ENCODE peak calls at places on chromosomes 5 and 9, in four cellular contexts. One of them, this sample, is unnamed. For H3K4me1, the result is how much of the 10 kb centered on the place peaks cover.

GRCh38 chr5:149853019-149853648 is 91.5 kb downstream of the PDE6A start:
- DNase-seq in GM12878: no peak
- DNase-seq in HepG2: peak
- DNase-seq in K562: peak
- DNase-seq in this sample: peak

GRCh38 chr5:146751781-146752401 is 126.7 kb downstream of the PPP2R2B start:
- DNase-seq in GM12878: peak
- DNase-seq in HepG2: no peak
- DNase-seq in K562: no peak
- DNase-seq in this sample: no peak

GRCh38 chr5:9851458-9851857 is 221.3 kb upstream of the TAS2R1 start:
- DNase-seq in GM12878: no peak
- DNase-seq in HepG2: no peak
- DNase-seq in K562: peak
- DNase-seq in this sample: no peak

GRCh38 chr5:138338411-138339085 is 482 bp downstream of the FAM53C start:
- DNase-seq in GM12878: no peak
- DNase-seq in HepG2: no peak
- DNase-seq in K562: no peak
- DNase-seq in this sample: no peak

GRCh38 chr5:77145666-77146065 is 58.6 kb upstream of the ZBED3 start:
- DNase-seq in GM12878: no peak
- DNase-seq in HepG2: no peak
- DNase-seq in K562: no peak
- DNase-seq in this sample: no peak

GRCh38 chr5:177545487-177546261 is 8.7 kb downstream of the FAM193B start:
- DNase-seq in GM12878: no peak
- DNase-seq in HepG2: no peak
- DNase-seq in K562: no peak
- DNase-seq in this sample: no peak

GRCh38 chr5:60026174-60026573 is 132.6 kb upstream of the PDE4D start:
- DNase-seq in GM12878: no peak
- DNase-seq in HepG2: no peak
- DNase-seq in K562: no peak
- DNase-seq in this sample: no peak

GRCh38 chr5:57082441-57083067 is 91.3 kb upstream of the GPBP1 start:
- DNase-seq in GM12878: no peak
- DNase-seq in HepG2: peak
- DNase-seq in K562: no peak
- DNase-seq in this sample: peak

GRCh38 chr9:87725356-87725899 is 491 bp upstream of the CTSL start:
- DNase-seq in GM12878: no peak
- DNase-seq in HepG2: no peak
- DNase-seq in K562: peak
- DNase-seq in this sample: peak

GRCh38 chr9:83062653-83063527 is at the start of gene RASEF:
- DNase-seq in GM12878: no peak
- DNase-seq in HepG2: no peak
- DNase-seq in K562: no peak
- DNase-seq in this sample: peak

GRCh38 chr5:35363387-35363965 is 133.2 kb upstream of the PRLR start:
- DNase-seq in GM12878: no peak
- DNase-seq in HepG2: no peak
- DNase-seq in K562: no peak
- DNase-seq in this sample: no peak

GRCh38 chr9:116460026-116460425 is 227.1 kb upstream of the TRIM32 start:
- DNase-seq in GM12878: no peak
- DNase-seq in HepG2: no peak
- DNase-seq in K562: no peak
- DNase-seq in this sample: no peak

GRCh38 chr5:139762624-139763170 is 32.9 kb upstream of the PSD2 start:
- DNase-seq in GM12878: no peak
- DNase-seq in HepG2: no peak
- DNase-seq in K562: no peak
- DNase-seq in this sample: no peak

GRCh38 chr9:73152953-73153352 is 1.3 kb downstream of the ANXA1 start:
- DNase-seq in GM12878: peak
- DNase-seq in HepG2: no peak
- DNase-seq in K562: no peak
- DNase-seq in this sample: no peak

GRCh38 chr9:129506892-129507291 is 114.0 kb downstream of the C9orf50 start:
- DNase-seq in GM12878: no peak
- DNase-seq in HepG2: no peak
- DNase-seq in K562: no peak
- DNase-seq in this sample: peak

DNA sequence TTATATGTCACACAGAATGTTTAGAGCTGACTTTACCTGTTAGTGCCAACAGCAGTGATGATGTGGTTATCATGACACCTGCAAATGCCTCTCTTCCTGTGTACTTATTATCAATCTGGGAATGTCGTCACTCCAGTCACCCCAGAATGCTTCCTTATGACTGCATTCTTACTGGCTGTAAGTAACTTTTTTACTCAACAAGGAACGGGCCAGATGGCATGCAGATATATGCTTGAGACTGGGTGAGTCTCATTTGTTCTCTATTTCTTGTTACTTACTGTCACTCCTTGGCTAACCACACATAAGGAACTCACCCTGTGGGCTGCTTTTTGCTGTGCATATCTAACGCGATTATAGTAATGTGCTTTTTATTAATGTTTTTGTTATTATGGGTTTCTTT is 385.5 kb upstream of the MEF2C start:
- DNase-seq in GM12878: peak
- DNase-seq in HepG2: no peak
- DNase-seq in K562: no peak
- DNase-seq in this sample: no peak
- TF ChIP-seq CREB1 in GM12878: peak
- TF ChIP-seq CREB1 in HepG2: no peak
- TF ChIP-seq CREB1 in K562: no peak
- TF ChIP-seq CREB1 in this sample: no peak

DNA sequence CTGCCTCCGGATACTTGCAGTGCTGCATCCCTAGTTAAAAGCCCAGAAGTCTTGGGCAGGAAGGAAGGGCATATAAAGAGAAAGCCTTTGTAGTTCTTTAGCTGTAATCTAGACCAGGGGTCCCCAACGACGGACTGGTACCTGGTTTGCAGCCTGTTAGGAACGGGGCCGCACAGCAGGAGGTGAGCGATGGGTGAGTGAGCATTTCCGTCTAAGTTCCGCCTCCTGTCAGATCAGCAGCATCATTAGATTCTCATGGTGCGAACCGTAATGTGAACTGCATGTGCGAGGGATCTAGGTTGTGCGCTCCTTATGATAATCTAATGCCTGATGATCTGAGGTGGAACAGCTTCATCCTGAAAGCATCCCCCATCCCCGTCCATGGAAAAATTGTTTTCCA is 1.6 kb upstream of the SMIM15 start:
- DNase-seq in GM12878: no peak
- DNase-seq in HepG2: no peak
- DNase-seq in K562: no peak
- DNase-seq in this sample: no peak
- TF ChIP-seq REST in GM12878: no peak
- TF ChIP-seq REST in HepG2: no peak
- TF ChIP-seq REST in K562: no peak
- TF ChIP-seq REST in this sample: no peak

DNA sequence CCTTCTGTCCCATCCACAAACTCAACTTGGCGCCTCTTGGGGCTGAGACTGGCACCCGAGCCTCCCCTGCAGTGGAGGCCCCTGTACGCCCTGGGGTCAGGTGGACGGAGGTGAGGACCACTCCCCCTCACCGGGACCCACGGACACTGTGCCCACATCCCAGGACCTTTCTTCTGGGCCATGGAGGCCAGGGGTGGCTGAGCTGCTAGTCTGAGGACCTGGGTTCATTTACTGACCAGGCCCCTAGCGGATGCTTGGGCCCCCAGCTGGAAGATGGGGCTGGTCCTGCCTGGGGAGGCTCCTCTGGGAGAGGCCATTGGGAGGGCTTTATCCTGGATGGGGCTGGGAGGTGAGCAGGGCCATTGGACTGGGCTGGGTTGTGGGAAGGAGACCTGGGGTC is 16.9 kb upstream of the SLC6A19 start:
- DNase-seq in GM12878: no peak
- DNase-seq in HepG2: no peak
- DNase-seq in K562: no peak
- DNase-seq in this sample: no peak
- H3K4me1 ChIP-seq in GM12878: under half
- H3K4me1 ChIP-seq in HepG2: half or more
- H3K4me1 ChIP-seq in K562: half or more
- H3K4me1 ChIP-seq in this sample: under half

GRCh38 chr5:164861610-164862009 is 1356.2 kb downstream of the MAT2B start:
- DNase-seq in GM12878: no peak
- DNase-seq in HepG2: no peak
- DNase-seq in K562: no peak
- DNase-seq in this sample: no peak
- TF ChIP-seq CREB1 in GM12878: no peak
- TF ChIP-seq CREB1 in HepG2: no peak
- TF ChIP-seq CREB1 in K562: no peak
- TF ChIP-seq CREB1 in this sample: no peak

DNA sequence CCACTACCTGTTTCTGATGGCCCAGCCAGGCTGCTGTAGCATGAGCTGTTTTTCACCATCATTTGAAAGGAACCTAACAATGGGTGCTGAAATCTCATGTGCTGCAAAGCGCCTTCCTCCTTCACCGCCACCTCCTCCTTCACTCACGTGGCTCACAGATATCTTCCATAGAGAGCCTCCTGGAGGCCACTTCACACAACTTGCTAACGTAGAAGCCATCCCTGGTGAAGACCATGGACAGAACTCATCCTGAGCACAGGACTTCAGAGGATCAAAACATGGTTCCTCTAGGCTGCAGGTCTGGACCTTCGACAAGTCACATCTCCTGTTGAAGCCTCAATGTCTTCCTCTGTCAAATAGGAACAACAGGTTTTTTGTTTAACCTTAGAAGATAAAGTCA is 155.5 kb upstream of the RAD23B start:
- DNase-seq in GM12878: no peak
- DNase-seq in HepG2: no peak
- DNase-seq in K562: no peak
- DNase-seq in this sample: peak
- TF ChIP-seq REST in GM12878: peak
- TF ChIP-seq REST in HepG2: no peak
- TF ChIP-seq REST in K562: no peak
- TF ChIP-seq REST in this sample: no peak

DNA sequence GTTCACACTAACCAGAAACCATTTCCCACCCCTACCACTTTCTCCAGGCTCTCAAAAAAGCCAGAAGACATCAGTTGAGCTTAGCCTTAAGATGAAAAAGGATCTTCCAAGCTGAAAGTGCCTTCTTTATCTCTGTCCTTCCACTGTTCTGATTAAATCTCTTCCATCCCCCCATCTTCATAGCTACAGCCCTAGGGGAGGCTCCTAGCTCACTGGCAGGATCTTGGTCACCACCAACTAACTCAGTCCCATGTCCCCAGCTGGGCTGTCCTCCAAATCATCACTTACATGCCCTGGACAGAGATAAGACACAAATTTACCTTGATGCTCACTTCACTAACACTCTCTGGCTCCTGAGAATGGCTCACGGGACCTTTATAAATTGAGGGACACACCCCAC is 14.3 kb downstream of the LCP2 start:
- DNase-seq in GM12878: no peak
- DNase-seq in HepG2: no peak
- DNase-seq in K562: no peak
- DNase-seq in this sample: no peak
- H3K4me1 ChIP-seq in GM12878: under half
- H3K4me1 ChIP-seq in HepG2: under half
- H3K4me1 ChIP-seq in K562: under half
- H3K4me1 ChIP-seq in this sample: under half

DNA sequence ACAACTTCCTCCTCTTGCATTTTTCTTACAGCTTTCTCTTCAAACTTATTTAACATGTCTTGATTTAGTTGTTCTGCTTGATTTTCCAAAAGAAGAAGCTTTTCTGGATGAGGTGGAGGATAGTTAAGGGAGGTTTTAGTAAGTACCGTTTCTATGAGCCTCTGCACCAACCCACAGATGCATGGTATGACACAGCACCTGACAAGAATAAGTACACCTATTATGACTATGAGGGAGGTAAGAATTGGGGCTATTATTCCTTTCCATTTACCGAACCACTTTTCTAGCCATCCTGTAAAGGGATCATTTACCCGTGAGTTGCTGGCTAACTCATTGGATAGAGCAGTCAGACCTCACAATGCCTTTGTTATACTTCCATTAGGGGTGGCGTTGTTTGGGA is 2.5 kb upstream of the HMGCS1 start:
- DNase-seq in GM12878: no peak
- DNase-seq in HepG2: no peak
- DNase-seq in K562: no peak
- DNase-seq in this sample: no peak
- TF ChIP-seq CREB1 in GM12878: no peak
- TF ChIP-seq CREB1 in HepG2: no peak
- TF ChIP-seq CREB1 in K562: no peak
- TF ChIP-seq CREB1 in this sample: no peak

DNA sequence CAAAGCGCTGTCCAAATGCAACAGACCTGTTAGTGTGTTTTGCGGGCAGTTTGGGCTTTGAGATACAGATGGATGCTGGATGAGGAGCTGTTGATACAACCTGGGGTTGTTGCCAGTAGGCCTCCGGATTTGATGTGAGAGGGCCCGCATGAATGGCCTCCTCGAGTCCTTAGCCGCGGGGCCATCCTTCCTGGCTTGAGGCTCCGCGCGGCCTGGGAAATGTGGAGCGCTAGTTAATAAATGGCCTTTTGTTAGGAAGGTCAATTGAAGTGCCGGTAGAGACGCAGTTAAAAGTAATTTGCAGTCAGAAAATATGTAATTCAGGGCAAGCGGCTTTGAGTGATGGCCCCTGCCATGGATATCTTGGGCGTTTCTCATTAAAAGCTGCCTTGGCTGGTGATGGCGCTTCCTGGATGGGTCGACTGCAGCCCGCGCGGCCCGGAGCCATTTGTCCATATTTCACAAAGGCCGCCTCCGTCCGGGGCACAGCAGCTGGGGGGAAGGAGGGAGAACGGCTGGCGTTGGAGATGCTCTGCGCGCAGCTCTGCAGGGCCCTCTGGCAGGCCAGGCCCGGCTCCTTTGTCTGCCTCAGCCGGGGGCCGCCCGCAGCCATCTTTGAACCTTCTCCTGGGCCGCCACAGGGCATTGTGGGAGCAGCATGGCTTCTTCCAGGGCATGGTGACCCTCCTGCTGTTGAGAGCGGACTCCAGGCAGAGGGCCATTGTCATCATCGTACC is 11.2 kb downstream of the MVB12B start:
- DNase-seq in GM12878: no peak
- DNase-seq in HepG2: no peak
- DNase-seq in K562: no peak
- DNase-seq in this sample: no peak
- TF ChIP-seq REST in GM12878: no peak
- TF ChIP-seq REST in HepG2: peak
- TF ChIP-seq REST in K562: no peak
- TF ChIP-seq REST in this sample: no peak

GRCh38 chr9:136844766-136845464 is 2.6 kb downstream of the AJM1 start:
- DNase-seq in GM12878: no peak
- DNase-seq in HepG2: no peak
- DNase-seq in K562: no peak
- DNase-seq in this sample: peak
- H3K4me1 ChIP-seq in GM12878: under half
- H3K4me1 ChIP-seq in HepG2: under half
- H3K4me1 ChIP-seq in K562: under half
- H3K4me1 ChIP-seq in this sample: under half

DNA sequence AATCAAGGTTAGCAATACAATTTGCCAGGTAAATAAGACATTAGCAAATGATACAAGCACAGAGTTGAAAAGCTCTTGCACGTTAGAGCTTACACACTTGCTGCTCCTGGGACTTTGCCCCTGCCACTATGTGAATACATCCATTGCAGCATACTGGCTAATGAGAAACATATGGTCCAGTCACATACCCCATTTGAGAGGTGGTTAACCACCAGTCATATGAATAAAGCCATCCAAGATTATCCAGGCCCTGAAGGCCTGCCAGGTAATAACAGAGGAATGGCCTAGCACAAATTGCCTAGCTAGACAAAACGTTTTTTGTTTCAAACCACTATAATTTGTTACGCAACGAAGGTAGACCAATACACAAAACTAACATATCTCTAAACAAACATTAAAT is 45.8 kb upstream of the FTMT start:
- DNase-seq in GM12878: no peak
- DNase-seq in HepG2: peak
- DNase-seq in K562: no peak
- DNase-seq in this sample: no peak
- TF ChIP-seq CREB1 in GM12878: no peak
- TF ChIP-seq CREB1 in HepG2: no peak
- TF ChIP-seq CREB1 in K562: no peak
- TF ChIP-seq CREB1 in this sample: no peak

This sample was measured in GM23338.